ENCODE peak calls at places on chromosomes 6 and 20, in eight cellular contexts. Q, C, D, G, B, A, Z and M are unnamed samples.
A peak's percentile ranks its signal among the peaks of the same experiment; 100 is the strongest.

GRCh38 chr20:32190608-32191415 is 16.7 kb downstream of the PLAGL2 start:
- DNase-seq in Q (no peak), D (no peak), C (no peak), G (no peak), B (no peak), A (no peak), Z (no peak), M (no peak)

GRCh38 chr6:10595731-10596664 is 74.8 kb downstream of the GCNT2 start:
- DNase-seq in A (no peak), C (no peak), B (no peak), D (no peak), G (peak; percentile 91), Q (no peak), Z (no peak), M (no peak)

GRCh38 chr20:36468149-36469000 is 72.9 kb upstream of the MYL9 start:
- DNase-seq in C (no peak), Q (no peak), G (no peak), A (no peak), D (peak; percentile 60), B (no peak), Z (no peak), M (peak; percentile 33)

GRCh38 chr20:21100590-21101452 is 5.3 kb downstream of the LINC00237 start:
- DNase-seq in G (peak; percentile 97), B (no peak), A (no peak), Q (no peak), D (peak; percentile 14), Z (peak; percentile 11), C (no peak), M (no peak)

GRCh38 chr6:90809035-90809434 is 222.2 kb upstream of the MAP3K7 start:
- DNase-seq in G (no peak), A (no peak), Z (no peak), B (no peak), Q (no peak), C (no peak), D (no peak), M (no peak)

GRCh38 chr6:118123503-118124037 is 216.5 kb downstream of the SLC35F1 start:
- DNase-seq in B (no peak), A (no peak), Z (no peak), D (no peak), Q (no peak), C (no peak), G (no peak), M (no peak)

GRCh38 chr6:132070356-132070755 is 119.2 kb upstream of the CCN2 start:
- DNase-seq in Z (no peak), G (no peak), B (no peak), A (no peak), C (no peak), Q (no peak), D (no peak), M (no peak)

GRCh38 chr20:39155996-39156395 is 193.9 kb downstream of the DHX35 start:
- DNase-seq in C (no peak), A (no peak), G (no peak), B (no peak), D (no peak), Z (no peak), Q (no peak), M (no peak)

GRCh38 chr6:34143884-34144580 is 1.9 kb downstream of the GRM4 start:
- DNase-seq in D (no peak), A (peak; percentile 40), B (no peak), Z (peak; percentile 32), C (no peak), Q (peak; percentile 12), G (no peak), M (no peak)

GRCh38 chr20:47336013-47336754 is 20.3 kb downstream of the ZMYND8 start:
- DNase-seq in Q (no peak), C (peak; percentile 44), G (no peak), Z (no peak), B (peak; percentile 72), D (peak; percentile 87), A (no peak), M (peak; percentile 38)

GRCh38 chr20:51480507-51481270 is 61.8 kb downstream of the NFATC2 start:
- DNase-seq in B (no peak), Z (no peak), A (no peak), D (no peak), G (no peak), C (no peak), Q (peak; percentile 43), M (no peak)

GRCh38 chr20:34043025-34043424 is 49.3 kb downstream of the RALY start:
- DNase-seq in C (no peak), Q (no peak), G (no peak), B (no peak), D (no peak), A (no peak), Z (no peak), M (no peak)

GRCh38 chr20:24634855-24635254 is 165.4 kb downstream of the SYNDIG1 start:
- DNase-seq in C (peak; percentile 46), D (peak; percentile 86), Q (no peak), A (peak; percentile 94), B (peak; percentile 43), Z (no peak), G (peak; percentile 24), M (no peak)

GRCh38 chr6:47741807-47742206 is 40.0 kb upstream of the OPN5 start:
- DNase-seq in A (peak; percentile 4), Z (no peak), C (no peak), D (peak; percentile 57), G (no peak), Q (no peak), B (no peak), M (peak; percentile 33)

GRCh38 chr6:170132561-170132991 is 158.3 kb downstream of the DLL1 start:
- DNase-seq in B (no peak), A (no peak), Z (no peak), Q (no peak), D (no peak), C (no peak), G (no peak), M (no peak)

GRCh38 chr6:166515072-166515810 is 71.2 kb downstream of the RAMACL start:
- DNase-seq in B (no peak), D (peak; percentile 24), G (peak; percentile 57), Q (no peak), A (peak; percentile 48), Z (no peak), C (no peak), M (peak; percentile 39)

GRCh38 chr6:140879861-140880260 is 1252.9 kb upstream of the GJE1 start:
- DNase-seq in Q (no peak), C (no peak), G (peak; percentile 27), Z (no peak), A (no peak), D (no peak), B (no peak), M (no peak)

GRCh38 chr6:16684896-16685554 is 76.2 kb downstream of the ATXN1 start:
- DNase-seq in Q (peak; percentile 65), A (no peak), G (peak; percentile 30), Z (no peak), B (no peak), C (no peak), D (no peak), M (no peak)

GRCh38 chr6:56842602-56843475 is 112.1 kb upstream of the BEND6 start:
- DNase-seq in C (peak; percentile 71), B (peak; percentile 66), D (peak; percentile 59), G (no peak), Q (no peak), Z (no peak), A (no peak), M (peak; percentile 74)

GRCh38 chr6:89117285-89118108 is at the start of gene SRSF12:
- DNase-seq in G (peak; percentile 8), D (peak; percentile 29), Q (peak; percentile 27), B (peak; percentile 9), A (peak; percentile 50), Z (peak; percentile 55), C (peak; percentile 69), M (peak; percentile 74)

GRCh38 chr6:10369896-10370295 is 45.0 kb downstream of the TFAP2A start:
- DNase-seq in B (no peak), C (no peak), G (no peak), A (no peak), D (no peak), Q (no peak), Z (no peak), M (no peak)

GRCh38 chr20:46751856-46752255 is 42.4 kb downstream of the SLC2A10 start:
- DNase-seq in Q (no peak), A (peak; percentile 25), G (no peak), Z (no peak), C (no peak), B (no peak), D (peak; percentile 6), M (no peak)

GRCh38 chr20:8021541-8022269 is 2.1 kb upstream of the TMX4 start:
- DNase-seq in Q (no peak), D (no peak), A (no peak), Z (no peak), C (peak; percentile 31), B (no peak), G (no peak), M (no peak)

GRCh38 chr20:58268936-58269619 is 40.4 kb upstream of the RAB22A start:
- DNase-seq in B (no peak), D (no peak), Q (no peak), C (no peak), A (no peak), Z (no peak), G (no peak), M (no peak)

GRCh38 chr20:32411955-32412706 is 54.0 kb downstream of the ASXL1 start:
- DNase-seq in G (peak; percentile 78), C (no peak), D (no peak), A (no peak), Q (no peak), B (no peak), Z (no peak), M (no peak)

GRCh38 chr6:122838060-122838780 is 49.2 kb downstream of the SMPDL3A start:
- DNase-seq in G (no peak), Z (no peak), D (no peak), A (peak; percentile 10), Q (no peak), B (no peak), C (no peak), M (no peak)

GRCh38 chr6:105215506-105215905 is 35.7 kb upstream of the POPDC3 start:
- DNase-seq in D (no peak), A (no peak), G (peak; percentile 15), Z (no peak), Q (no peak), B (no peak), C (no peak), M (no peak)